ENCODE peak calls at places on chromosomes 1 and 21, in six cellular contexts. One of them, this sample, is unnamed.
A peak's percentile ranks its signal among the peaks of the same experiment; 100 is the strongest.

GRCh38 chr1:116375884-116376733 is 3.1 kb downstream of the ATP1A1 start:
- DNase-seq in aorta: peak; percentile 90
- DNase-seq in stimulated activated CD8-positive, alpha-beta memory T cell treated with anti-CD3 and anti-CD28 coated beads, Interleukin-2, amount 100 ng/mL, for 48 hours: peak; percentile 21
- DNase-seq in stomach: peak; percentile 83
- DNase-seq in activated CD4-positive, CD25-positive, alpha-beta regulatory T cell: no peak
- DNase-seq in endodermal cell: peak; percentile 78
- DNase-seq in this sample: peak; percentile 85

GRCh38 chr1:166882893-166883292 is 6.8 kb upstream of the TADA1 start:
- DNase-seq in aorta: no peak
- DNase-seq in stimulated activated CD8-positive, alpha-beta memory T cell treated with anti-CD3 and anti-CD28 coated beads, Interleukin-2, amount 100 ng/mL, for 48 hours: no peak
- DNase-seq in stomach: no peak
- DNase-seq in activated CD4-positive, CD25-positive, alpha-beta regulatory T cell: no peak
- DNase-seq in endodermal cell: no peak
- DNase-seq in this sample: no peak

GRCh38 chr1:44276006-44276405 is 62.7 kb downstream of the DMAP1 start:
- DNase-seq in aorta: no peak
- DNase-seq in stimulated activated CD8-positive, alpha-beta memory T cell treated with anti-CD3 and anti-CD28 coated beads, Interleukin-2, amount 100 ng/mL, for 48 hours: no peak
- DNase-seq in stomach: no peak
- DNase-seq in activated CD4-positive, CD25-positive, alpha-beta regulatory T cell: no peak
- DNase-seq in endodermal cell: no peak
- DNase-seq in this sample: no peak

GRCh38 chr1:203839081-203839480 is 22.3 kb upstream of the SNRPE start:
- DNase-seq in aorta: no peak
- DNase-seq in stimulated activated CD8-positive, alpha-beta memory T cell treated with anti-CD3 and anti-CD28 coated beads, Interleukin-2, amount 100 ng/mL, for 48 hours: no peak
- DNase-seq in stomach: no peak
- DNase-seq in activated CD4-positive, CD25-positive, alpha-beta regulatory T cell: no peak
- DNase-seq in endodermal cell: no peak
- DNase-seq in this sample: no peak

GRCh38 chr1:199089393-199090122 is 450.7 kb downstream of the PTPRC start:
- DNase-seq in aorta: no peak
- DNase-seq in stimulated activated CD8-positive, alpha-beta memory T cell treated with anti-CD3 and anti-CD28 coated beads, Interleukin-2, amount 100 ng/mL, for 48 hours: no peak
- DNase-seq in stomach: no peak
- DNase-seq in activated CD4-positive, CD25-positive, alpha-beta regulatory T cell: no peak
- DNase-seq in endodermal cell: no peak
- DNase-seq in this sample: no peak

GRCh38 chr1:223207293-223208066 is 64.4 kb upstream of the TLR5 start:
- DNase-seq in aorta: no peak
- DNase-seq in stimulated activated CD8-positive, alpha-beta memory T cell treated with anti-CD3 and anti-CD28 coated beads, Interleukin-2, amount 100 ng/mL, for 48 hours: no peak
- DNase-seq in stomach: no peak
- DNase-seq in activated CD4-positive, CD25-positive, alpha-beta regulatory T cell: no peak
- DNase-seq in endodermal cell: no peak
- DNase-seq in this sample: no peak

GRCh38 chr1:18652791-18653190 is 22.1 kb downstream of the PAX7 start:
- DNase-seq in aorta: no peak
- DNase-seq in stimulated activated CD8-positive, alpha-beta memory T cell treated with anti-CD3 and anti-CD28 coated beads, Interleukin-2, amount 100 ng/mL, for 48 hours: no peak
- DNase-seq in stomach: no peak
- DNase-seq in activated CD4-positive, CD25-positive, alpha-beta regulatory T cell: no peak
- DNase-seq in endodermal cell: no peak
- DNase-seq in this sample: no peak

GRCh38 chr21:26572026-26572425 is 1.1 kb downstream of the CYYR1 start:
- DNase-seq in aorta: no peak
- DNase-seq in stimulated activated CD8-positive, alpha-beta memory T cell treated with anti-CD3 and anti-CD28 coated beads, Interleukin-2, amount 100 ng/mL, for 48 hours: no peak
- DNase-seq in stomach: no peak
- DNase-seq in activated CD4-positive, CD25-positive, alpha-beta regulatory T cell: no peak
- DNase-seq in endodermal cell: no peak
- DNase-seq in this sample: no peak

GRCh38 chr1:65063025-65063424 is 85.0 kb upstream of the AK4 start:
- DNase-seq in aorta: no peak
- DNase-seq in stimulated activated CD8-positive, alpha-beta memory T cell treated with anti-CD3 and anti-CD28 coated beads, Interleukin-2, amount 100 ng/mL, for 48 hours: no peak
- DNase-seq in stomach: no peak
- DNase-seq in activated CD4-positive, CD25-positive, alpha-beta regulatory T cell: no peak
- DNase-seq in endodermal cell: no peak
- DNase-seq in this sample: no peak

GRCh38 chr1:243474384-243474851 is 218.6 kb downstream of the SDCCAG8 start:
- DNase-seq in aorta: peak; percentile 73
- DNase-seq in stimulated activated CD8-positive, alpha-beta memory T cell treated with anti-CD3 and anti-CD28 coated beads, Interleukin-2, amount 100 ng/mL, for 48 hours: no peak
- DNase-seq in stomach: no peak
- DNase-seq in activated CD4-positive, CD25-positive, alpha-beta regulatory T cell: no peak
- DNase-seq in endodermal cell: peak; percentile 78
- DNase-seq in this sample: no peak

GRCh38 chr1:169483500-169483966 is 2.2 kb downstream of the SLC19A2 start:
- DNase-seq in aorta: no peak
- DNase-seq in stimulated activated CD8-positive, alpha-beta memory T cell treated with anti-CD3 and anti-CD28 coated beads, Interleukin-2, amount 100 ng/mL, for 48 hours: no peak
- DNase-seq in stomach: peak; percentile 62
- DNase-seq in activated CD4-positive, CD25-positive, alpha-beta regulatory T cell: no peak
- DNase-seq in endodermal cell: no peak
- DNase-seq in this sample: peak; percentile 43

GRCh38 chr1:117780981-117781475 is 148.4 kb downstream of the GDAP2 start:
- DNase-seq in aorta: no peak
- DNase-seq in stimulated activated CD8-positive, alpha-beta memory T cell treated with anti-CD3 and anti-CD28 coated beads, Interleukin-2, amount 100 ng/mL, for 48 hours: no peak
- DNase-seq in stomach: no peak
- DNase-seq in activated CD4-positive, CD25-positive, alpha-beta regulatory T cell: no peak
- DNase-seq in endodermal cell: no peak
- DNase-seq in this sample: no peak

GRCh38 chr1:16151200-16151708 is 4.6 kb downstream of the EPHA2 start:
- DNase-seq in aorta: no peak
- DNase-seq in stimulated activated CD8-positive, alpha-beta memory T cell treated with anti-CD3 and anti-CD28 coated beads, Interleukin-2, amount 100 ng/mL, for 48 hours: no peak
- DNase-seq in stomach: no peak
- DNase-seq in activated CD4-positive, CD25-positive, alpha-beta regulatory T cell: no peak
- DNase-seq in endodermal cell: peak; percentile 68
- DNase-seq in this sample: no peak

GRCh38 chr1:21139601-21140000 is 37.1 kb downstream of the EIF4G3 start:
- DNase-seq in aorta: no peak
- DNase-seq in stimulated activated CD8-positive, alpha-beta memory T cell treated with anti-CD3 and anti-CD28 coated beads, Interleukin-2, amount 100 ng/mL, for 48 hours: no peak
- DNase-seq in stomach: no peak
- DNase-seq in activated CD4-positive, CD25-positive, alpha-beta regulatory T cell: no peak
- DNase-seq in endodermal cell: no peak
- DNase-seq in this sample: no peak

GRCh38 chr1:167518331-167518700 is at the start of gene CD247:
- DNase-seq in aorta: no peak
- DNase-seq in stimulated activated CD8-positive, alpha-beta memory T cell treated with anti-CD3 and anti-CD28 coated beads, Interleukin-2, amount 100 ng/mL, for 48 hours: peak; percentile 43
- DNase-seq in stomach: no peak
- DNase-seq in activated CD4-positive, CD25-positive, alpha-beta regulatory T cell: peak; percentile 51
- DNase-seq in endodermal cell: no peak
- DNase-seq in this sample: no peak

GRCh38 chr1:156073740-156074139 is 8.5 kb downstream of the MEX3A start:
- DNase-seq in aorta: no peak
- DNase-seq in stimulated activated CD8-positive, alpha-beta memory T cell treated with anti-CD3 and anti-CD28 coated beads, Interleukin-2, amount 100 ng/mL, for 48 hours: no peak
- DNase-seq in stomach: no peak
- DNase-seq in activated CD4-positive, CD25-positive, alpha-beta regulatory T cell: no peak
- DNase-seq in endodermal cell: peak; percentile 92
- DNase-seq in this sample: no peak

GRCh38 chr1:160136121-160136925 is 15.1 kb upstream of the ATP1A4 start:
- DNase-seq in aorta: peak; percentile 63
- DNase-seq in stimulated activated CD8-positive, alpha-beta memory T cell treated with anti-CD3 and anti-CD28 coated beads, Interleukin-2, amount 100 ng/mL, for 48 hours: no peak
- DNase-seq in stomach: no peak
- DNase-seq in activated CD4-positive, CD25-positive, alpha-beta regulatory T cell: no peak
- DNase-seq in endodermal cell: no peak
- DNase-seq in this sample: peak; percentile 21

GRCh38 chr1:18922319-18922726 is 20.0 kb upstream of the ALDH4A1 start:
- DNase-seq in aorta: peak; percentile 92
- DNase-seq in stimulated activated CD8-positive, alpha-beta memory T cell treated with anti-CD3 and anti-CD28 coated beads, Interleukin-2, amount 100 ng/mL, for 48 hours: no peak
- DNase-seq in stomach: peak; percentile 69
- DNase-seq in activated CD4-positive, CD25-positive, alpha-beta regulatory T cell: no peak
- DNase-seq in endodermal cell: no peak
- DNase-seq in this sample: peak; percentile 57

GRCh38 chr1:221712198-221712684 is 29.6 kb downstream of the DUSP10 start:
- DNase-seq in aorta: no peak
- DNase-seq in stimulated activated CD8-positive, alpha-beta memory T cell treated with anti-CD3 and anti-CD28 coated beads, Interleukin-2, amount 100 ng/mL, for 48 hours: no peak
- DNase-seq in stomach: no peak
- DNase-seq in activated CD4-positive, CD25-positive, alpha-beta regulatory T cell: no peak
- DNase-seq in endodermal cell: no peak
- DNase-seq in this sample: no peak

GRCh38 chr1:35857830-35858229 is 25.2 kb upstream of the AGO1 start:
- DNase-seq in aorta: no peak
- DNase-seq in stimulated activated CD8-positive, alpha-beta memory T cell treated with anti-CD3 and anti-CD28 coated beads, Interleukin-2, amount 100 ng/mL, for 48 hours: no peak
- DNase-seq in stomach: no peak
- DNase-seq in activated CD4-positive, CD25-positive, alpha-beta regulatory T cell: no peak
- DNase-seq in endodermal cell: no peak
- DNase-seq in this sample: no peak

GRCh38 chr21:46326110-46326703 is 2.3 kb downstream of the PCNT start:
- DNase-seq in aorta: no peak
- DNase-seq in stimulated activated CD8-positive, alpha-beta memory T cell treated with anti-CD3 and anti-CD28 coated beads, Interleukin-2, amount 100 ng/mL, for 48 hours: no peak
- DNase-seq in stomach: no peak
- DNase-seq in activated CD4-positive, CD25-positive, alpha-beta regulatory T cell: no peak
- DNase-seq in endodermal cell: no peak
- DNase-seq in this sample: peak; percentile 10

GRCh38 chr1:228792601-228793000 is 57.3 kb downstream of the RHOU start:
- DNase-seq in aorta: no peak
- DNase-seq in stimulated activated CD8-positive, alpha-beta memory T cell treated with anti-CD3 and anti-CD28 coated beads, Interleukin-2, amount 100 ng/mL, for 48 hours: no peak
- DNase-seq in stomach: no peak
- DNase-seq in activated CD4-positive, CD25-positive, alpha-beta regulatory T cell: no peak
- DNase-seq in endodermal cell: peak; percentile 54
- DNase-seq in this sample: no peak

GRCh38 chr1:205629751-205630150 is 2.1 kb downstream of the ELK4 start:
- DNase-seq in aorta: no peak
- DNase-seq in stimulated activated CD8-positive, alpha-beta memory T cell treated with anti-CD3 and anti-CD28 coated beads, Interleukin-2, amount 100 ng/mL, for 48 hours: no peak
- DNase-seq in stomach: no peak
- DNase-seq in activated CD4-positive, CD25-positive, alpha-beta regulatory T cell: no peak
- DNase-seq in endodermal cell: no peak
- DNase-seq in this sample: no peak

GRCh38 chr1:195202271-195202670 is 1406.0 kb downstream of the KCNT2 start:
- DNase-seq in aorta: no peak
- DNase-seq in stimulated activated CD8-positive, alpha-beta memory T cell treated with anti-CD3 and anti-CD28 coated beads, Interleukin-2, amount 100 ng/mL, for 48 hours: no peak
- DNase-seq in stomach: no peak
- DNase-seq in activated CD4-positive, CD25-positive, alpha-beta regulatory T cell: no peak
- DNase-seq in endodermal cell: no peak
- DNase-seq in this sample: no peak

GRCh38 chr1:212158912-212159796 is 123.6 kb downstream of the DTL start:
- DNase-seq in aorta: no peak
- DNase-seq in stimulated activated CD8-positive, alpha-beta memory T cell treated with anti-CD3 and anti-CD28 coated beads, Interleukin-2, amount 100 ng/mL, for 48 hours: no peak
- DNase-seq in stomach: peak; percentile 64
- DNase-seq in activated CD4-positive, CD25-positive, alpha-beta regulatory T cell: no peak
- DNase-seq in endodermal cell: peak; percentile 44
- DNase-seq in this sample: no peak

GRCh38 chr1:89425056-89425455 is 61.2 kb downstream of the GBP6 start:
- DNase-seq in aorta: no peak
- DNase-seq in stimulated activated CD8-positive, alpha-beta memory T cell treated with anti-CD3 and anti-CD28 coated beads, Interleukin-2, amount 100 ng/mL, for 48 hours: no peak
- DNase-seq in stomach: no peak
- DNase-seq in activated CD4-positive, CD25-positive, alpha-beta regulatory T cell: no peak
- DNase-seq in endodermal cell: no peak
- DNase-seq in this sample: no peak

GRCh38 chr1:99599678-99600175 is 46.2 kb upstream of the PALMD start:
- DNase-seq in aorta: no peak
- DNase-seq in stimulated activated CD8-positive, alpha-beta memory T cell treated with anti-CD3 and anti-CD28 coated beads, Interleukin-2, amount 100 ng/mL, for 48 hours: no peak
- DNase-seq in stomach: no peak
- DNase-seq in activated CD4-positive, CD25-positive, alpha-beta regulatory T cell: no peak
- DNase-seq in endodermal cell: peak; percentile 41
- DNase-seq in this sample: peak; percentile 47

GRCh38 chr1:41742219-41742618 is 176.5 kb downstream of the HIVEP3 start:
- DNase-seq in aorta: no peak
- DNase-seq in stimulated activated CD8-positive, alpha-beta memory T cell treated with anti-CD3 and anti-CD28 coated beads, Interleukin-2, amount 100 ng/mL, for 48 hours: no peak
- DNase-seq in stomach: no peak
- DNase-seq in activated CD4-positive, CD25-positive, alpha-beta regulatory T cell: no peak
- DNase-seq in endodermal cell: no peak
- DNase-seq in this sample: no peak

GRCh38 chr1:178344513-178345077 is 152.2 kb downstream of the CLEC20A start:
- DNase-seq in aorta: no peak
- DNase-seq in stimulated activated CD8-positive, alpha-beta memory T cell treated with anti-CD3 and anti-CD28 coated beads, Interleukin-2, amount 100 ng/mL, for 48 hours: no peak
- DNase-seq in stomach: no peak
- DNase-seq in activated CD4-positive, CD25-positive, alpha-beta regulatory T cell: no peak
- DNase-seq in endodermal cell: no peak
- DNase-seq in this sample: no peak

GRCh38 chr1:164637461-164638375 is 78.7 kb downstream of the PBX1 start:
- DNase-seq in aorta: no peak
- DNase-seq in stimulated activated CD8-positive, alpha-beta memory T cell treated with anti-CD3 and anti-CD28 coated beads, Interleukin-2, amount 100 ng/mL, for 48 hours: no peak
- DNase-seq in stomach: peak; percentile 66
- DNase-seq in activated CD4-positive, CD25-positive, alpha-beta regulatory T cell: no peak
- DNase-seq in endodermal cell: no peak
- DNase-seq in this sample: no peak

GRCh38 chr21:38027901-38028300 is 111.6 kb upstream of the KCNJ6 start:
- DNase-seq in aorta: no peak
- DNase-seq in stimulated activated CD8-positive, alpha-beta memory T cell treated with anti-CD3 and anti-CD28 coated beads, Interleukin-2, amount 100 ng/mL, for 48 hours: no peak
- DNase-seq in stomach: no peak
- DNase-seq in activated CD4-positive, CD25-positive, alpha-beta regulatory T cell: no peak
- DNase-seq in endodermal cell: no peak
- DNase-seq in this sample: no peak

GRCh38 chr1:159900086-159900680 is at the start of gene CFAP45:
- DNase-seq in aorta: peak; percentile 95
- DNase-seq in stimulated activated CD8-positive, alpha-beta memory T cell treated with anti-CD3 and anti-CD28 coated beads, Interleukin-2, amount 100 ng/mL, for 48 hours: no peak
- DNase-seq in stomach: peak; percentile 91
- DNase-seq in activated CD4-positive, CD25-positive, alpha-beta regulatory T cell: no peak
- DNase-seq in endodermal cell: peak; percentile 98
- DNase-seq in this sample: peak; percentile 94

GRCh38 chr1:160137216-160137862 is 14.1 kb upstream of the ATP1A4 start:
- DNase-seq in aorta: peak; percentile 37
- DNase-seq in stimulated activated CD8-positive, alpha-beta memory T cell treated with anti-CD3 and anti-CD28 coated beads, Interleukin-2, amount 100 ng/mL, for 48 hours: no peak
- DNase-seq in stomach: no peak
- DNase-seq in activated CD4-positive, CD25-positive, alpha-beta regulatory T cell: no peak
- DNase-seq in endodermal cell: no peak
- DNase-seq in this sample: no peak

This sample was measured in left lung.